ENCODE peak calls at places on chromosomes 1 and 21, in four cellular contexts. R, V, A and B are unnamed samples.

GRCh38 chr1:225944951-225945350 is 3.9 kb upstream of the LEFTY2 start:
- DNase-seq in R (no peak), V (no peak), A (no peak), B (no peak)

GRCh38 chr1:199877626-199878384 is 149.7 kb upstream of the NR5A2 start:
- DNase-seq in R (no peak), V (no peak), A (no peak), B (no peak)

GRCh38 chr1:164830628-164831027 is 271.6 kb downstream of the PBX1 start:
- DNase-seq in R (no peak), V (no peak), A (no peak), B (no peak)

GRCh38 chr1:222974496-222974895 is 159.7 kb downstream of the DISP1 start:
- DNase-seq in R (no peak), V (no peak), A (no peak), B (no peak)

GRCh38 chr1:181140891-181141290 is 52.4 kb downstream of the IER5 start:
- DNase-seq in R (no peak), V (no peak), A (no peak), B (no peak)

GRCh38 chr1:207762622-207763021 is 10.8 kb downstream of the CD46 start:
- DNase-seq in R (no peak), V (no peak), A (no peak), B (peak; percentile 51)

GRCh38 chr21:35925497-35925896 is 134.8 kb downstream of the SETD4 start:
- DNase-seq in R (no peak), V (no peak), A (no peak), B (peak; percentile 55)

GRCh38 chr1:161133220-161133740 is 813 bp upstream of the DEDD start:
- DNase-seq in R (no peak), V (no peak), A (no peak), B (no peak)

GRCh38 chr1:68217060-68217554 is 15.2 kb downstream of the WLS start:
- DNase-seq in R (no peak), V (no peak), A (no peak), B (no peak)

GRCh38 chr1:232432313-232432712 is 197.6 kb downstream of the SIPA1L2 start:
- DNase-seq in R (no peak), V (no peak), A (no peak), B (peak; percentile 65)

GRCh38 chr1:223355699-223356098 is 8.3 kb downstream of the SUSD4 start:
- DNase-seq in R (no peak), V (no peak), A (no peak), B (no peak)

GRCh38 chr1:97792655-97793054 is 128.2 kb downstream of the DPYD start:
- DNase-seq in R (no peak), V (no peak), A (no peak), B (no peak)

DNA sequence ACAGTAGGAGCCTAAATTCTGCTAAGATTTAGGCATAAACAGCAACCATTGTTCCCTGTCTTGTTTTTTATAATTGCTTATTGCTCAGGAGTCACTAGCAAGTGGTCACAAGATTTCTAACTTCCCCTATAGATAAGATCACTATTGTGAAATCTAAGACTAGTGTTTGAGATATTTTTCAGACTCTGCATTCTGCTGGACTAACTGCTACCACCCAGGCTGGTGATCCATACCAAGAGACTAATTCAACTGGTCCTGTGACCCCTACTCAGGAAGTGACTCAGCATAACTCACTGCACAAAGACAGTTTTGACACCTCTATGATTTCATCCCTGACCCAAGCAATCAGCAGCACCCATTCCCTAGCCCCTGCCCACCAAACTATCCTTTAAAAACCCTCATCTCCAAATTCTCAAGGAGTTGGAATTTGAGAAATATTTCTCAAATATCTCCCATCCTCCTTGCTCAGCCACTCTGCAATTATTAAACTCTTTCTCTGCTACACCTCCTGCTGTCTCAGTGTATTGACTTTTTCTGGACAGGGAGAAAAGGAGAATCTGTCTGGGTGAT is 52.7 kb downstream of the TRIM33 start:
- DNase-seq in R (no peak), V (no peak), A (no peak), B (no peak)
- H3K27ac ChIP-seq in R (no peak overlapping the region), V (no peak overlapping the region), A (no peak overlapping the region), B (no peak overlapping the region)

GRCh38 chr1:1215881-1216605 is 2.1 kb upstream of the TNFRSF4 start:
- DNase-seq in R (no peak), V (no peak), A (no peak), B (no peak)

GRCh38 chr1:1217621-1218523 is 3.9 kb upstream of the TNFRSF4 start:
- DNase-seq in R (no peak), V (no peak), A (no peak), B (no peak)

GRCh38 chr1:1218524-1219200 is 4.7 kb upstream of the TNFRSF4 start:
- DNase-seq in R (no peak), V (no peak), A (no peak), B (no peak)

GRCh38 chr1:1215266-1215676 is 1.3 kb upstream of the TNFRSF4 start:
- DNase-seq in R (no peak), V (no peak), A (no peak), B (peak; percentile 34)

DNA sequence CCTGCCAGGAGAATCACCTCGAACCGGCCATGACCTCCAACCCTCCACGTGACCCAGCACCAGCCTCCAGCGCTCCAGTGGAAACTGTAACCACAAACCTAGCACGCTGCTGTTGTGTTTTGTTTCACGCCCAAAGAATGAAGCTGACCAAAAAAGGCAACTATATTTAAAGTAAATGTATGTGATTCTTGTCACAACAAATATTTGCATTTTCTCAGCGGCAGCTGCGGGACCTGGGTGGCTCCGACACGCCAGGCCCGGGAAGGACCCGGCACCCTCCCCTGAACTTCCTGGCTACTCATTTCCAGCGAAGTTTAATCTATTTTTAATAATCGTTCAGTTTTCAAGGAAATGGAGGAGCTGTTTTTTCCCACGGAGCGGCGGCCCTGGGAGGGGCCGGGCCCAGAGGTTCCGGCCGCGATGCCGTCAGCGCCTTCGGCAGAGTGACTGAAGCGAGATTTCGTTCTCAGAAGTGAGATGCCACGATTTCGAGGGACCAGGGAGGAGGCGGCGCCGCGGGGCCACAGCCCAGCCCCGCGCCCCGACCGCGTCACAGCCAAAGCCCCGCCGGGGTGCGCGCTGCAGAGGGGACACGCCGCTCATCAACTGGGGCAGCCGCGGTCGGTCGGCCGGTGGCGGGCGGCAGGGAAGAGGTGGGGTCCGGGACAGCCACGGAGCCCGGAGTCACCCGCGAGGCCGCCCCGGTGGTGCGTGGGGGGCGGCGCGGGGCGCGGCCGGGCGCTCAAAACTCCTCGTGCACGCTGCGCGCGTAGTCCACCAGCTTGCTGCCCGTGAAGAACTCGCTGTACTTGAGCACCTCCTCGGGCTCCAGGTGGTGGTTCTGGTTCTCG is 3.0 kb upstream of the TNFRSF4 start:
- DNase-seq in R (no peak), V (no peak), A (no peak), B (no peak)
- H3K9me3 ChIP-seq in R (no peaks in the 10 kb centered on the region), V (no peaks in the 10 kb centered on the region), A (no peaks in the 10 kb centered on the region), B (no peaks in the 10 kb centered on the region)

GRCh38 chr1:12141533-12141855 is 25.3 kb upstream of the TNFRSF1B start:
- DNase-seq in R (no peak), V (no peak), A (no peak), B (no peak)

GRCh38 chr1:12140016-12140415 is 26.8 kb upstream of the TNFRSF1B start:
- DNase-seq in R (no peak), V (no peak), A (no peak), B (peak; percentile 39)

GRCh38 chr1:12140676-12141532 is 25.9 kb upstream of the TNFRSF1B start:
- DNase-seq in R (no peak), V (no peak), A (no peak), B (peak; percentile 66)

GRCh38 chr1:12135612-12136011 is 31.2 kb upstream of the TNFRSF1B start:
- DNase-seq in R (no peak), V (peak; percentile 46), A (no peak), B (peak; percentile 92)

DNA sequence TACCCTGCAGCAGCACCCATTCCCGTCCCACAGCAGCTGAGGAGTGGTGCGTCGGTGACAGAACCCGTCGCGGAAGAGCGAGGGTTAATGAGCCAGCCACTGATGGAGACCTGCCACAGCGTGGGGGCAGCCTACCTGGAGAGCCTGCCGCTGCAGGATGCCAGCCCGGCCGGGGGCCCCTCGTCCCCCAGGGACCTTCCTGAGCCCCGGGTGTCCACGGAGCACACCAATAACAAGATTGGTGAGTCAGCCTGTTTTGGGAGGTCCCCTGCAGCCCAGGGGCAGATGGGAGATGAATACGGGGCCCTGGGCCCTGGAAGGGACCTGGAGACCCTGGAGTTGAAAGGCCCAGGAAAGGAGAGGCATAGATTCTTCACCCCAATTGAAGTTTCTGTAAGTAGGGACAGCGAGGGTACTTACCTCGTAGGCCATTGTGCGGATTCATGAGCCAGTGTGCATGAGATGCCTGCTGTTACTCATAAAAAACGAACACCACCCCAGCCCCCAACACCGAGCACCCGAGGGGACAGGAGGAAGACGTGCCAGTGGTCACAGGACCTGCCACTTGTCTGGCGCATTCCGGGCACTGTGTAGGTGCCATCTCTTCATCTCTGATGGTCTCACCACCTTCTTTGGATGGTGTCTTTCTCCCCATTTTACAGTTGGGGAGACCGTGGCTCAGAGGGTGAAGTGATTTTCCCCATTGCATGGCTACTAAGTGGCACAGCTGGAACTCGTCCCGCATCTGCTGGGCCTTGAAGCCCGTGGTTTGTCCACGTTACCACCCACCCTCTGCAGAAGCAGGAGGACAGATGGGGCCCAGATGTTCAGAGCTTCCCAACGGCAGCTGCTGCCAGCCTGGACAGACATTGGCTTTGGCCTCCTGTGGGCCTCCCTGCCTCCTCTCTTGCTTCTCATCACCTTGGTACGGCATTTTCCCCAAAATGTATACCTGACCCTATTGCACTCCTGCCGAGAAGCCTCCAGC is 28.3 kb upstream of the TNFRSF1B start:
- DNase-seq in R (no peak), V (no peak), A (no peak), B (peak; percentile 32)
- H3K27ac ChIP-seq in R (peak overlapping the region; percentile 51), V (no peak overlapping the region), A (no peak overlapping the region), B (no peak overlapping the region)

DNA sequence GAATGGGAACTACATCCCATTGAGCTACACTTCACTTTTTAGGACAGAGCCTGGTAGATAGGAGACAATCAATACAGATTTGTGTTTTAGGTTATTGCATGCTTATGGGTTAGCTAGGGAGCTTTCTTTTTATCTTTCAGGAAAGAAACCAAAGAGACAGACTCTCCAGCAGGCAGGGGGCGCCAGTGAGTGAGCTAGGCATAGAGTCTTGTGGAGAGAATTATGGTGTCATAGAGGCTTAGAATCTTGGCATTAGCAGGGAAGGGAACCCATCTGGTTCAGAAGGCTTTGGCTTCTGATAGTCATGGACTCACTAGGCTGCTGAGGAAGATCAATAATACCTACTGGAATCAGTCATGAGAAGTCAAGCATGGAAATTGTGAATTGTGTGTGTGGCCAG is at the start of gene SMCP:
- DNase-seq in R (no peak), V (peak; percentile 66), A (no peak), B (no peak)
- H3K9me3 ChIP-seq in R (no peaks in the 10 kb centered on the region), V (no peaks in the 10 kb centered on the region), A (no peaks in the 10 kb centered on the region), B (no peaks in the 10 kb centered on the region)

GRCh38 chr1:100721502-100722205 is 2.1 kb downstream of the VCAM1 start:
- DNase-seq in R (no peak), V (peak; percentile 52), A (peak; percentile 14), B (peak; percentile 54)
- H3K27ac ChIP-seq in R (no peak overlapping the region), V (no peak overlapping the region), A (peak overlapping the region; percentile 48), B (no peak overlapping the region)

DNA sequence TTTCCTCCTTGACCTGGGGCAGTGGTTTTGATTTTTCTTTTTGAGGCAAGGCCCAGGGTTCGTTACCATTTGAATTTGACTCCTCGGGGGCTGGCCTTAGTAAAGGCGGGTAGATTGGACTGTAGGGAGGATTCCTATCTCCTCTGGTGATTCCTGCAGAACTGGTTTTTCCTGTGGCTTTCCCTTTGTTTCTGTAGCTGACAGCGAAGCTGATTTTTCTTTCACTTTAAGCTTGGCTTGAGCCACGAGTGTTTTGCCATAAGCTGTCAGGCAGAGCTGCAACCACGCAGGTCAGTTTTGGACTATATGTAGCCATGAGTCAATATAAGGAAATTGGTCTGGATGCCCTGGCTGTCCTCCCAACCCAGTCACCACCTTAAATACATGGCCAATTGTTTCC is 28.7 kb upstream of the KCNJ15 start:
- DNase-seq in R (no peak), V (no peak), A (no peak), B (no peak)
- H3K9me3 ChIP-seq in R (peaks cover 6% of the 10 kb centered on the region), V (no peaks in the 10 kb centered on the region), A (peaks cover 29% of the 10 kb centered on the region), B (peaks cover 3% of the 10 kb centered on the region)

GRCh38 chr1:202107321-202107761 is 15.4 kb upstream of the GPR37L1 start:
- DNase-seq in R (no peak), V (peak; percentile 73), A (no peak), B (peak; percentile 20)
- H3K27ac ChIP-seq in R (peak overlapping the region; percentile 80), V (no peak overlapping the region), A (no peak overlapping the region), B (peak overlapping the region; percentile 81)